ENCODE peak calls at places on chromosomes 16 and 17, in six cellular contexts. S is H1, U is HepG2, T is GM12891, E is GM12878, I is K562. R is an unnamed sample.

GRCh38 chr16:81551821-81552304 is 107.3 kb downstream of the CMIP start:
- DNase-seq in I (peak), E (no peak), T (no peak), U (no peak), S (no peak), R (no peak)

GRCh38 chr16:68096491-68096890 is 11.3 kb downstream of the NFATC3 start:
- DNase-seq in E (no peak), S (no peak), T (no peak), U (no peak), I (no peak), R (no peak)

GRCh38 chr17:21289902-21290571 is 5.5 kb downstream of the MAP2K3 start:
- DNase-seq in E (no peak), U (no peak), T (no peak), I (no peak), S (no peak), R (no peak)

GRCh38 chr16:81610144-81610842 is 165.7 kb downstream of the CMIP start:
- DNase-seq in T (no peak), S (no peak), I (no peak), U (no peak), E (no peak), R (no peak)

GRCh38 chr17:79668344-79669250 is 57.7 kb upstream of the RBFOX3 start:
- DNase-seq in U (no peak), I (no peak), E (no peak), S (no peak), T (no peak), R (no peak)

GRCh38 chr17:41666336-41666680 is 22.4 kb upstream of the EIF1 start:
- DNase-seq in I (peak), U (no peak), E (peak), T (no peak), S (no peak), R (no peak)

GRCh38 chr17:21119247-21119944 is 7.4 kb upstream of the DHRS7B start:
- DNase-seq in I (peak), S (no peak), E (no peak), T (peak), U (peak), R (peak)

GRCh38 chr17:71142333-71142732 is 973.0 kb downstream of the KCNJ2 start:
- DNase-seq in T (no peak), E (no peak), S (no peak), U (no peak), I (no peak), R (no peak)

GRCh38 chr17:7238418-7239090 is 703 bp downstream of the PHF23 start:
- DNase-seq in S (no peak), U (no peak), T (no peak), E (no peak), I (peak), R (no peak)

GRCh38 chr16:48212033-48212432 is 32.1 kb upstream of the LONP2 start:
- DNase-seq in S (no peak), T (no peak), I (no peak), E (no peak), U (no peak), R (no peak)

GRCh38 chr17:45985447-45985846 is 13.6 kb upstream of the STH start:
- DNase-seq in U (no peak), T (no peak), S (no peak), I (no peak), E (no peak), R (no peak)

GRCh38 chr16:82135844-82136243 is 34.2 kb downstream of the MPHOSPH6 start:
- DNase-seq in U (peak), T (no peak), I (no peak), S (no peak), E (no peak), R (no peak)

GRCh38 chr16:49588061-49588460 is 214.5 kb downstream of the C16orf78 start:
- DNase-seq in U (no peak), I (no peak), E (no peak), T (no peak), S (no peak), R (no peak)

GRCh38 chr17:29346462-29346861 is 43.7 kb upstream of the TAOK1 start:
- DNase-seq in T (no peak), S (no peak), I (no peak), U (no peak), E (no peak), R (no peak)

GRCh38 chr17:29345066-29345465 is 45.1 kb upstream of the TAOK1 start:
- DNase-seq in S (no peak), T (no peak), I (no peak), E (no peak), U (no peak), R (no peak)

GRCh38 chr17:29342148-29342765 is 47.9 kb upstream of the TAOK1 start:
- DNase-seq in I (no peak), U (no peak), S (no peak), E (no peak), T (no peak), R (no peak)

GRCh38 chr17:29341726-29342125 is 47.8 kb upstream of the NUFIP2 start:
- DNase-seq in T (no peak), I (no peak), E (no peak), U (no peak), S (no peak), R (no peak)

GRCh38 chr17:29344201-29344856 is 45.8 kb upstream of the TAOK1 start:
- DNase-seq in T (no peak), U (no peak), E (no peak), S (no peak), I (no peak), R (no peak)
- TF ChIP-seq TAF1 in T (no peak), U (no peak), E (no peak), S (no peak), I (no peak), R (no peak)

GRCh38 chr16:29107299-29107698 is 122.4 kb downstream of the LAT start:
- DNase-seq in S (peak), E (no peak), I (no peak), U (no peak), T (no peak), R (no peak)
- TF ChIP-seq POLR2A in S (peak), E (no peak), I (no peak), U (no peak), T (no peak), R (no peak)

DNA sequence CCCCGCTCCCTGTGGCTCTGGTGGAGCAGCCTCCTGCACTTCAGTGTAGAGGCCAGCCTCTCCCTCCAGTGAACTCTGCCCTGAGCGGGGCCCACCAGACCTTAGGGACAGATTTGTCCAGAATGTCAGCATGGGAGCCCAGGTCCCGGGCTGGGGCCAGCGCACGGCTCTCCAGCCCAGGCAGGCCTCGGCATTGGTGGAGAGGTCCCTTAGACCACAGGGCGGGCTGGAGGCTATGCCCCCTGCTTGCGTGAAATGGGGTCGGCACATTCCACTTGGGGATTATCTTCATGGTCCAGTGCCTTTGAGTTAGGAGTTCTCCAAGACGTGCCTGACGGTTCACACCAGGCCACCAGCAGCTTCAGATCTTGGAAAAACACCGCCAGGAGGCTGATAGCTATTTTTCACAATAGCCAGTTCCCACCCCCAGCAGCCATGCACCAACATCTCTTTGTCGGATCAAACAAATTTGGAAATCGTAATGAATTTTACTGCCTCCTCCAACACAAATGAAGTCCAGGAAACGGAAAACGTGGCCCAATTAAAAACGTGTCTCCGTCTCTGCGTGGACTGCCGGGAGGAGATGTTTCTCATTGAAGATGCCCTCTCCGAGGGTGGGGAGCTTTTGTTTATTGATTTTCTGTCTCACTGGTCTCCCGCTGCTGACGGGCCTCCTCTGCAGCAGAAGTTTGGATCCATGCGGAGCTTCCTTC is 110.0 kb upstream of the CIBAR2 start:
- DNase-seq in S (no peak), E (no peak), T (no peak), I (no peak), U (no peak), R (no peak)
- TF ChIP-seq POLR2AphosphoS5 in S (no peak), E (no peak), T (no peak), I (no peak), U (no peak), R (no peak)

GRCh38 chr17:66970797-66971196 is 6.3 kb downstream of the CACNG4 start:
- DNase-seq in S (no peak), U (no peak), I (no peak), E (no peak), T (no peak), R (no peak)

GRCh38 chr17:66970140-66970539 is 5.6 kb downstream of the CACNG4 start:
- DNase-seq in E (no peak), S (no peak), T (no peak), U (no peak), I (no peak), R (no peak)

GRCh38 chr17:66971730-66972441 is 7.4 kb downstream of the CACNG4 start:
- DNase-seq in U (no peak), T (no peak), S (no peak), I (no peak), E (no peak), R (no peak)

GRCh38 chr17:66968916-66969315 is 4.4 kb downstream of the CACNG4 start:
- DNase-seq in I (no peak), T (no peak), E (no peak), U (no peak), S (no peak), R (no peak)

DNA sequence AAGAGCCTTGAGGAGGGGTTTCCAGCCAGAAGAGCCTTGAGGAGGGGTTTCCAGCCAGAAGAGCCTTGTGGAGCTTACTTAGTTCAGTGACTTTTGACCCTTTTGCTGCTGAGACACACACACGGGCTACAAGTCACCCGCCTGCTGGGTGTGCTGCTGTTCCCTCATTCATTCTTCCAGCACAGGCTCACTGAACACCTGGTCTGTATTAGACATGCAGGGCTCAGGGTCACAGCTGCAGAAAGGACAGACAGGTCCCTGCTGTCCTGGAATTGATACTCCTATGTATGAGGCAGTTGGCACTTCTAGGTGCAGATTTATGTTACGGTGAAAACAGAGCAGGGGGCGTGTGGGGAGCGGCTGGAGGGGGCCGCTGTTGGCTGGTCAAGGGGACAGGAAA is 6.7 kb downstream of the CACNG4 start:
- DNase-seq in E (no peak), S (no peak), T (no peak), I (no peak), U (no peak), R (no peak)
- TF ChIP-seq TAF1 in E (no peak), S (no peak), T (no peak), I (no peak), U (no peak), R (no peak)

GRCh38 chr17:75205037-75205792 is at the start of gene NUP85:
- DNase-seq in I (peak), U (peak), S (peak), T (peak), E (peak), R (peak)
- TF ChIP-seq POLR2A in I (peak), U (peak), S (peak), T (peak), E (peak), R (peak)